ENCODE peak calls at places on chromosome 13, in five cellular contexts. L is COR-L47, Z is T-helper 9 cell, Y is fibroblast of mammary gland, H is pancreas. Q is an unnamed sample.

GRCh38 chr13:37669845-37670244 is 71.3 kb upstream of the POSTN start:
- DNase-seq in Y (no peak), L (no peak), Z (no peak), H (no peak), Q (no peak)

GRCh38 chr13:32031815-32032345 is 306 bp downstream of the FRY start:
- DNase-seq in Y (no peak), Z (no peak), H (no peak), L (no peak), Q (peak; percentile 45)

GRCh38 chr13:75299913-75300862 is 181.8 kb downstream of the TBC1D4 start:
- DNase-seq in H (no peak), Y (peak; percentile 73), Z (no peak), L (no peak), Q (no peak)

GRCh38 chr13:44471686-44472085 is 98.1 kb downstream of the SERP2 start:
- DNase-seq in Z (no peak), H (no peak), Y (peak; percentile 31), L (no peak), Q (no peak)

GRCh38 chr13:87669379-87669978 is 1.7 kb upstream of the SLITRK5 start:
- DNase-seq in Y (peak; percentile 31), Z (no peak), H (no peak), L (peak; percentile 57), Q (no peak)

GRCh38 chr13:99022953-99023352 is 45.1 kb upstream of the DOCK9 start:
- DNase-seq in Z (no peak), Y (no peak), H (no peak), L (no peak), Q (no peak)

GRCh38 chr13:35857769-35858168 is 273.4 kb downstream of the DCLK1 start:
- DNase-seq in Z (no peak), H (no peak), Y (no peak), L (no peak), Q (peak; percentile 2)

GRCh38 chr13:23468811-23469210 is 35.3 kb upstream of the SACS start:
- DNase-seq in Y (no peak), H (no peak), L (no peak), Z (no peak), Q (no peak)

GRCh38 chr13:99572921-99573320 is 71.6 kb downstream of the TM9SF2 start:
- DNase-seq in Z (no peak), H (no peak), L (no peak), Y (peak; percentile 45), Q (no peak)

GRCh38 chr13:44273991-44274810 is 99.4 kb upstream of the SERP2 start:
- DNase-seq in H (no peak), Y (peak; percentile 89), L (no peak), Z (no peak), Q (peak; percentile 18)

GRCh38 chr13:110233181-110233641 is 73.7 kb downstream of the COL4A1 start:
- DNase-seq in L (no peak), Z (no peak), H (no peak), Y (peak; percentile 98), Q (no peak)

GRCh38 chr13:110509478-110509926 is 52.0 kb downstream of the RAB20 start:
- DNase-seq in Z (no peak), H (no peak), L (no peak), Y (no peak), Q (peak; percentile 36)

GRCh38 chr13:36207672-36208071 is 6.7 kb downstream of the SOHLH2 start:
- DNase-seq in Y (peak; percentile 16), H (no peak), Z (no peak), L (no peak), Q (no peak)

GRCh38 chr13:91659583-91660415 is 261.4 kb downstream of the GPC5 start:
- DNase-seq in L (no peak), Y (no peak), H (no peak), Z (no peak), Q (no peak)

GRCh38 chr13:112587359-112587766 is 590 bp downstream of the TUBGCP3 start:
- DNase-seq in Z (peak; percentile 53), Y (peak; percentile 82), L (peak; percentile 93), H (peak; percentile 89), Q (peak; percentile 85)

GRCh38 chr13:20882206-20882605 is 20.3 kb downstream of the XPO4 start:
- DNase-seq in H (no peak), Z (no peak), L (no peak), Y (peak; percentile 36), Q (no peak)

GRCh38 chr13:51269039-51269438 is 46.8 kb downstream of the FAM124A start:
- DNase-seq in Z (no peak), Y (peak; percentile 36), H (no peak), L (no peak), Q (no peak)

GRCh38 chr13:96994030-96994848 is at the start of gene OXGR1:
- DNase-seq in L (no peak), Y (no peak), Z (no peak), H (peak; percentile 60), Q (no peak)

GRCh38 chr13:90321281-90321931 is 1026.1 kb upstream of the MIR17HG start:
- DNase-seq in Y (no peak), H (no peak), L (no peak), Z (no peak), Q (no peak)

GRCh38 chr13:23851106-23851505 is 38.1 kb downstream of the MIPEP start:
- DNase-seq in L (no peak), H (no peak), Y (peak; percentile 62), Z (no peak), Q (no peak)

GRCh38 chr13:108902557-108903155 is 273.2 kb downstream of the MYO16 start:
- DNase-seq in Z (no peak), H (no peak), Y (no peak), L (no peak), Q (no peak)

GRCh38 chr13:32734511-32734910 is 148.3 kb downstream of the PDS5B start:
- DNase-seq in Y (peak; percentile 90), H (no peak), L (no peak), Z (no peak), Q (no peak)

GRCh38 chr13:110185696-110186095 is 121.3 kb downstream of the COL4A1 start:
- DNase-seq in Y (peak; percentile 16), Z (no peak), L (no peak), H (no peak), Q (no peak)

GRCh38 chr13:40247845-40248244 is 418.6 kb downstream of the FOXO1 start:
- DNase-seq in Z (no peak), Y (peak; percentile 60), H (no peak), L (no peak), Q (no peak)

GRCh38 chr13:74681891-74682290 is 547.7 kb upstream of the KLF12 start:
- DNase-seq in H (no peak), Y (no peak), L (no peak), Z (no peak), Q (no peak)

GRCh38 chr13:48818495-48818961 is 157.2 kb upstream of the FNDC3A start:
- DNase-seq in H (no peak), L (no peak), Y (peak; percentile 99), Z (no peak), Q (no peak)

GRCh38 chr13:73162912-73163911 is 104.4 kb downstream of the KLF5 start:
- DNase-seq in Z (no peak), H (no peak), Y (no peak), L (no peak), Q (no peak)

GRCh38 chr13:114099191-114099590 is 33.2 kb downstream of the RASA3 start:
- DNase-seq in H (peak; percentile 62), L (no peak), Z (no peak), Y (peak; percentile 95), Q (peak; percentile 23)

GRCh38 chr13:61040180-61040579 is 375.5 kb downstream of the PCDH20 start:
- DNase-seq in L (no peak), Z (no peak), Y (no peak), H (no peak), Q (no peak)

GRCh38 chr13:33524086-33524485 is 238.5 kb upstream of the STARD13 start:
- DNase-seq in Z (no peak), H (no peak), Y (peak; percentile 89), L (no peak), Q (no peak)

GRCh38 chr13:82688400-82688999 is 1193.8 kb downstream of the SLITRK1 start:
- DNase-seq in Z (no peak), L (no peak), H (no peak), Y (peak; percentile 33), Q (no peak)

GRCh38 chr13:19172007-19172646 is 9.5 kb downstream of the TUBA3C start:
- DNase-seq in Y (no peak), Z (no peak), L (no peak), H (no peak), Q (no peak)

GRCh38 chr13:109647046-109647445 is 139.3 kb downstream of the IRS2 start:
- DNase-seq in Y (peak; percentile 64), Z (no peak), L (no peak), H (no peak), Q (no peak)

GRCh38 chr13:67299072-67299635 is 69.0 kb upstream of the PCDH9 start:
- DNase-seq in Z (no peak), H (no peak), Y (peak; percentile 95), L (no peak), Q (no peak)

GRCh38 chr13:99982021-99982740 is 597 bp downstream of the ZIC2 start:
- DNase-seq in Y (no peak), L (no peak), Z (no peak), H (peak; percentile 71), Q (no peak)

GRCh38 chr13:25738342-25738771 is 313.5 kb downstream of the SHISA2 start:
- DNase-seq in Z (no peak), L (peak; percentile 67), Y (no peak), H (no peak), Q (peak; percentile 71)